ENCODE peak calls at places on chromosomes 13 and 19, in seven cellular contexts. P, K, I, X, A, U and Y are unnamed samples.

GRCh38 chr13:25819856-25820530 is 231.8 kb downstream of the SHISA2 start:
- DNase-seq in I (no peak), P (no peak), U (no peak), X (no peak), A (no peak), K (no peak), Y (no peak)

GRCh38 chr19:10749435-10750384 is 31.8 kb downstream of the DNM2 start:
- DNase-seq in A (no peak), U (no peak), P (no peak), I (no peak), K (no peak), X (no peak), Y (no peak)

GRCh38 chr13:113907637-113908617 is 44.1 kb upstream of the GAS6 start:
- DNase-seq in A (peak; percentile 91), I (peak; percentile 91), K (no peak), X (peak; percentile 35), P (no peak), U (peak; percentile 45), Y (no peak)

GRCh38 chr13:40401911-40402776 is 264.3 kb downstream of the FOXO1 start:
- DNase-seq in U (peak; percentile 99), A (peak; percentile 99), P (peak; percentile 89), I (peak; percentile 96), X (peak; percentile 93), K (peak; percentile 98), Y (peak; percentile 79)

GRCh38 chr13:44971656-44972595 is 17.3 kb downstream of the NUFIP1 start:
- DNase-seq in U (peak; percentile 62), K (no peak), I (no peak), A (no peak), P (no peak), X (peak; percentile 31), Y (peak; percentile 25)

GRCh38 chr19:29393915-29394460 is 131.8 kb upstream of the VSTM2B start:
- DNase-seq in X (no peak), U (no peak), A (no peak), P (peak; percentile 1), I (no peak), K (no peak), Y (no peak)

GRCh38 chr13:43072394-43072793 is 49.0 kb downstream of the DNAJC15 start:
- DNase-seq in A (peak; percentile 48), X (no peak), I (peak; percentile 23), K (peak; percentile 61), U (peak; percentile 55), P (no peak), Y (no peak)

GRCh38 chr19:46579286-46579944 is 21.7 kb upstream of the CALM3 start:
- DNase-seq in A (no peak), I (no peak), K (no peak), U (peak; percentile 43), P (peak; percentile 8), X (no peak), Y (no peak)

GRCh38 chr19:46859637-46860124 is 1.1 kb upstream of the ARHGAP35 start:
- DNase-seq in X (peak; percentile 80), K (peak; percentile 88), A (peak; percentile 89), U (peak; percentile 87), P (peak; percentile 51), I (peak; percentile 82), Y (no peak)

GRCh38 chr13:93915269-93915809 is 564.1 kb downstream of the DCT start:
- DNase-seq in P (no peak), I (peak; percentile 74), U (peak; percentile 38), A (peak; percentile 72), X (peak; percentile 25), K (no peak), Y (no peak)

GRCh38 chr13:27775943-27776342 is 16.3 kb upstream of the GSX1 start:
- DNase-seq in U (no peak), X (no peak), I (no peak), K (no peak), P (peak; percentile 58), A (no peak), Y (no peak)

GRCh38 chr19:30376272-30376671 is 4.1 kb downstream of the ZNF536 start:
- DNase-seq in U (no peak), X (no peak), I (no peak), K (no peak), P (no peak), A (no peak), Y (no peak)

GRCh38 chr13:49444517-49445395 is 682 bp downstream of the SETDB2 start:
- DNase-seq in A (peak; percentile 87), I (peak; percentile 88), U (peak; percentile 67), X (no peak), K (no peak), P (peak; percentile 38), Y (peak; percentile 24)

GRCh38 chr19:50728084-50728737 is 5.0 kb downstream of the CLEC11A start:
- DNase-seq in X (peak; percentile 63), U (peak; percentile 56), P (no peak), A (peak; percentile 84), I (peak; percentile 62), K (peak; percentile 74), Y (peak; percentile 33)

GRCh38 chr19:7792286-7792685 is 29.2 kb downstream of the CLEC4M start:
- DNase-seq in X (no peak), P (peak; percentile 76), I (no peak), U (peak; percentile 23), K (no peak), A (no peak), Y (no peak)

GRCh38 chr13:59269476-59269875 is 894.3 kb downstream of the DIAPH3 start:
- DNase-seq in K (no peak), I (peak; percentile 55), X (no peak), A (no peak), U (peak; percentile 80), P (no peak), Y (no peak)

DNA sequence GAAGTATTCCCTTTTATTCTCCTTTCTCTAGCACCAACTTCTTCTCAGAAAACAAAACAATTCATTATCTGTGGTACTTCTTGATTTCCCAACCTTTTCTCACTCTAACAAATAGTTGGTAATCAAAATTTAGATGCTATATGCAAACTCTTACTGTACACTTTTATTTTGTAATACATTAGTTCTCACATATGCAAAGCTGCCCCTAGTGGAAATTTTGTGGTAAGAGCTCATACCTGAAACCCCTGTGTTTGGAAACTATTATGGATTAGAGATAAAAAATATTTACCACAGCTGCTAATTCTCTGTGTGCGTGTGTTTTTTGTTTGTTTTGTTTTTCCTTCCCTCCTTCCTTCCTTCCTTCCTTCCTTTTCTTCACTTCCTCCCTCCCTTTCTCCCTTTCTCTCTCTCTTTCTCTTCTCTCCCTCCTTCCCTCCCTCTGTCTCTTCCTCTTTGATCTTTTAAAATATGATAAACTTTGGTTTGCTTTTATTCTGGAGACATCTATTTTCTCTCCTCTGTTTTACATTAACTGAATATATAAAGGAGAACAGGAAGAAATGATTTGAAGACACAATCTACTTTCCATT is 537.4 kb downstream of the SLITRK6 start:
- DNase-seq in P (peak; percentile 45), I (no peak), U (peak; percentile 57), A (peak; percentile 0), X (no peak), K (no peak), Y (no peak)
- TF ChIP-seq CTCF in P (peak; percentile 67), I (no peak), U (peak; percentile 69), A (peak; percentile 21), X (peak; percentile 40), K (no peak), Y (no peak)

DNA sequence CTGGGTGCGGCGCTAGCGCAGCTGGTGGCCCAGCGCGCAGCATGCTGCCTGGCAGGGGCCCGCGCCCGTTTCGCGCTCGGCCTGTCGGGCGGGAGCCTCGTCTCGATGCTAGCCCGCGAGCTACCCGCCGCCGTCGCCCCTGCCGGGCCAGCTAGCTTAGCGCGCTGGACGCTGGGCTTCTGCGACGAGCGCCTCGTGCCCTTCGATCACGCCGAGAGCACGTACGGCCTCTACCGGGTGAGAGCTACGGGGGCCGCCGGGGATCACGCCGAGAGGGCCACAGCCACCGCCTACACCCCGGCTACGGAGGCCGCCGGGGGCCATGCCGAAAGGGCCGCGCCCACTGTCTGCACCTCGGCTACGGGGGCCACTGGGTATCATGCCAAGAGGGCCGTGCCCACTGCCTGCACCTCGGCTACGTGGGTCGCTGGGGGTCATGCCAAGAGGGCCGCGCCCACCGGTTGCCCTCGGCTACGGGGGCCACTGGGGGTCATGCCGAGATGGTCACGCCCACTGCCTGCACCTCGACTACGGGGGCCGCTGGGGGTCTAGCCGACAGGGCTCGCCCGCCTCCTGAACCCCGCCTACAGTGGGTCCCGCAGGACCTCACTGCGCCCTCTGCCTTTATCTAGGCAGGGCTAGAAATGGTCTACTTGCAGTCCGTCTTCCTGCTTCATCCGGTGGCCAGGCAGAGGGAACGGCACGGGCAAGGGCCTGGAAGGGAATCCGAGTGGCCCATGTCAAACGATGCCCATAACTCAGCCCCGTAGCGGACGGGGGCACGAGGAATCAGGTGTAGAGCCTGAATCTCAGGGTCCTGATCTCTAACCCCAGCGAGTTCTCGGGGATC is 500 bp downstream of the PGLS start:
- DNase-seq in K (peak; percentile 90), A (peak; percentile 82), U (peak; percentile 89), I (peak; percentile 83), X (peak; percentile 25), P (peak; percentile 60), Y (peak; percentile 90)
- TF ChIP-seq CTCF in K (peak; percentile 15), A (peak; percentile 9), U (peak; percentile 33), I (peak; percentile 39), X (no peak), P (peak; percentile 27), Y (peak; percentile 61)

GRCh38 chr19:36373638-36374156 is 5.3 kb downstream of the ZFP14 start:
- DNase-seq in X (no peak), I (no peak), K (no peak), U (no peak), P (no peak), A (no peak), Y (no peak)

GRCh38 chr19:36377541-36378178 is 1.3 kb downstream of the ZFP14 start:
- DNase-seq in P (no peak), U (no peak), K (no peak), I (no peak), X (no peak), A (no peak), Y (no peak)

GRCh38 chr19:36379510-36379819 is 464 bp upstream of the ZFP14 start:
- DNase-seq in I (no peak), U (no peak), K (no peak), X (no peak), P (no peak), A (no peak), Y (no peak)

DNA sequence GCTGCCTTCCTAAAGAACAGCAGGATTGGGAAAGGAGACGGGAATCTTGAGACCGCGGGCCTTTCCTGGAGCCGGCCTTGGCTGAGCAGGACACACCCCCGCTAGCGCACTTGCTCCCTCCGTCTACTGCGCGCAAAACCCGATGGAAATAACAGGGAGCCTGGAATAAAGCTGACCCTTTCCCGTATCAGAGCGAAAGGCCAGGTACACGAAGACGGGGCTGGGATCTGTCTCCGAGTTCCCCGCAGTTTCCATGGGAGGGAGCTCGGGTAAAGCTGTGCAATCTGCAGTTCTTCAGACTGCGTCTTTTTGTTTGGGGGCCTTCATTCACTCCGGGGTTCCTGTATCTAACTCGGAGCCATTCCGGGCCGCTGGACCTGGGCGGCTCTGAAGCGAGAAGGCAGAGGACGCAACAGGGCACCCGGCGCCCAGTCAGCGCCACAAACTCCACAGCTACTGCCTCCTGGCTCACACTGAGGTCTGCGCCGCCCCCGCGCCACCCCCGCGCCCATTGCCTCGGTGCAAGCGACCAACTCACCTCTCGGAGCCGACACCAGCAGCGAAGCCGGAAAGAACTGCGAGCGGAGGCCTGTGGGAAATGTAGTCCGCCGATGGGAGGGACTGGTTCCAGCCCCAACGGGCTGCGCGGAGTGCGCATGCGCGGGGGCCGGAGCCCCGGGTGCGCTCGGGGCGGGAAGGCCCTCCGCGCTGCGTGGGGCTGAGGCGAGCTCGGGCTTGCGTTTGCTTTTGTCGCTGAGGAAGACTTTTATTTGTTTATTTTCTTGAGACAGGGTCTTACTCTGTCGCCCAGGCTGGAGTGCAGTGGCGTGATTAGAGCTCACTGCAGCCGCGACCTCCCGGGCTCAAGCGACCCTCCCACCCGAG is at the start of gene ZFP14:
- DNase-seq in K (peak; percentile 94), X (peak; percentile 84), A (peak; percentile 92), I (peak; percentile 89), U (peak; percentile 95), P (peak; percentile 87), Y (peak; percentile 99)
- TF ChIP-seq CTCF in K (no peak), X (peak; percentile 9), A (peak; percentile 29), I (peak; percentile 32), U (peak; percentile 52), P (peak; percentile 37), Y (peak; percentile 55)

GRCh38 chr19:16315825-16316505 is 8.7 kb upstream of the KLF2 start:
- DNase-seq in A (peak; percentile 99), X (peak; percentile 56), P (peak; percentile 44), U (peak; percentile 98), K (peak; percentile 52), I (peak; percentile 99), Y (no peak)
- TF ChIP-seq CTCF in A (no peak), X (no peak), P (no peak), U (no peak), K (no peak), I (no peak), Y (no peak)